ENCODE peak calls at places on chromosomes 1 and 21, in four cellular contexts. Z is Peyer's patch, O is HCT116, V is osteoblast. U is an unnamed sample. For H3K27me3, the result is how much of the 10 kb centered on the place peaks cover.

GRCh38 chr1:232557096-232557495 is 72.8 kb downstream of the SIPA1L2 start:
- DNase-seq in Z (no peak), O (no peak), V (no peak), U (no peak)

GRCh38 chr1:245663373-245663772 is 508.6 kb downstream of the KIF26B start:
- DNase-seq in Z (no peak), O (no peak), V (no peak), U (no peak)

GRCh38 chr1:150579110-150579954 is at the start of gene MCL1:
- DNase-seq in Z (peak), O (peak), V (peak), U (peak)

GRCh38 chr1:3352084-3352951 is 102.1 kb upstream of the ARHGEF16 start:
- DNase-seq in Z (no peak), O (no peak), V (no peak), U (no peak)

GRCh38 chr1:228440761-228441500 is 24.3 kb upstream of the TRIM17 start:
- DNase-seq in Z (no peak), O (no peak), V (no peak), U (no peak)

GRCh38 chr1:7248828-7249227 is 463.6 kb downstream of the CAMTA1 start:
- DNase-seq in Z (no peak), O (no peak), V (no peak), U (no peak)

GRCh38 chr1:7015022-7015421 is 229.8 kb downstream of the CAMTA1 start:
- DNase-seq in Z (no peak), O (no peak), V (no peak), U (no peak)

GRCh38 chr1:54487571-54488050 is 60.4 kb upstream of the ACOT11 start:
- DNase-seq in Z (peak), O (no peak), V (peak), U (no peak)

GRCh38 chr1:242402956-242403355 is 121.5 kb downstream of the PLD5 start:
- DNase-seq in Z (no peak), O (no peak), V (no peak), U (no peak)

GRCh38 chr1:108877858-108878257 is 1.1 kb downstream of the GPSM2 start:
- DNase-seq in Z (no peak), O (no peak), V (peak), U (no peak)

GRCh38 chr1:170670751-170671628 is 7.1 kb downstream of the PRRX1 start:
- DNase-seq in Z (no peak), O (no peak), V (no peak), U (no peak)

GRCh38 chr21:25273945-25274344 is 333.3 kb downstream of the MRPL39 start:
- DNase-seq in Z (no peak), O (no peak), V (no peak), U (no peak)

GRCh38 chr1:32159189-32159588 is 20.3 kb upstream of the TXLNA start:
- DNase-seq in Z (no peak), O (no peak), V (no peak), U (no peak)

GRCh38 chr1:1155258-1155657 is 18.4 kb upstream of the TTLL10 start:
- DNase-seq in Z (no peak), O (no peak), V (no peak), U (no peak)

GRCh38 chr1:39082811-39083576 is 56.8 kb downstream of the NDUFS5 start:
- DNase-seq in Z (no peak), O (no peak), V (peak), U (no peak)

GRCh38 chr1:115070993-115071661 is 18.2 kb downstream of the TSPAN2 start:
- DNase-seq in Z (no peak), O (no peak), V (no peak), U (no peak)
- H3K27ac ChIP-seq in Z (no peak), O (no peak), V (no peak), U (no peak)

GRCh38 chr21:45970674-45971486 is 10.7 kb upstream of the COL6A1 start:
- DNase-seq in Z (no peak), O (no peak), V (peak), U (peak)
- H3K27me3 ChIP-seq in Z (under half), O (under half), V (under half), U (under half)

GRCh38 chr1:49199564-49199963 is 422.9 kb upstream of the BEND5 start:
- DNase-seq in Z (no peak), O (no peak), V (no peak), U (no peak)
- H3K27ac ChIP-seq in Z (no peak), O (no peak), V (no peak), U (no peak)

DNA sequence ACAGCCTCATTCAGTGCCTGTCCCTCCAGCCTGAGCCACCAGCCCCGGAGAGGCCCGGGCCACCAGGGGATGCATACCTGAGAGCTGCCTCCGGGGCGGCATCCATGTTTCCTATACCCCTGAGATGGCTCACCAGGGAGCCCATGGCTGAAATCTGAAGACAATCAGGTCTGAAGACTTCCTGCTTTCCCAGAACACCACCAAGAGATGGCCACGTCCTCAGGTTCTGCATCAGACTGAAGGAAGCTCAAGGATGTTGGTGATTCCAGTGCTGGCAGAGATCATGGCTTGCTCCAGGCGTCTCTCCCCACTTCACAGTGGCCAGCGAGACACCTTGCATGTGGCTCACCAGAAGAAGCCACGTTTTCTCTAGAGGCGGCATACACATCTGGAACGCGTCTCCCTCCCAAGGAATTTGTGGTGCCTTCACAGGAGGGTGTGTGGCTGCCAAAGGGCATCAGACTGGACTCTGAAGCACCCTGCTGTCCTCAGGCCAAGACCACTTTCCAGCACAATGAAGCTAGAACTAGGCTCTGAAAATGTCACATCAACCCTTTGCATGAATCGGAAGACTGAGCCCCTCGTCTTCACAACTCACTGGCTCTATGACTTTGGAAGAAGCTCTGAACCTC is 170.7 kb upstream of the IRF2BP2 start:
- DNase-seq in Z (no peak), O (no peak), V (peak), U (no peak)
- H3K27me3 ChIP-seq in Z (under half), O (under half), V (half or more), U (under half)

U was measured in CD8-positive, alpha-beta T cell.